ENCODE peak calls at places on chromosome 1, in four cellular contexts. O is mesendoderm, R is IMR-90, K is H9. C is an unnamed sample.

GRCh38 chr1:243346016-243346415 is 90.2 kb downstream of the SDCCAG8 start:
- DNase-seq in O (no peak), R (no peak), K (no peak), C (peak)

GRCh38 chr1:46522184-46522968 is 29.1 kb downstream of the KNCN start:
- DNase-seq in O (no peak), R (peak), K (no peak), C (no peak)

GRCh38 chr1:219639843-219640606 is 27.1 kb upstream of the ZC3H11B start:
- DNase-seq in O (no peak), R (peak), K (no peak), C (no peak)

GRCh38 chr1:165207774-165208359 is 148.6 kb downstream of the LMX1A start:
- DNase-seq in O (no peak), R (no peak), K (no peak), C (no peak)

GRCh38 chr1:112956503-112957132 is 622 bp upstream of the SLC16A1 start:
- DNase-seq in O (peak), R (no peak), K (no peak), C (no peak)

GRCh38 chr1:212667223-212668139 is 32.2 kb downstream of the BATF3 start:
- DNase-seq in O (peak), R (peak), K (peak), C (no peak)

GRCh38 chr1:73593379-73593778 is 604.6 kb downstream of the LRRIQ3 start:
- DNase-seq in O (peak), R (no peak), K (no peak), C (no peak)

GRCh38 chr1:212364985-212365384 is 49.7 kb downstream of the PACC1 start:
- DNase-seq in O (no peak), R (peak), K (no peak), C (no peak)

GRCh38 chr1:223720987-223721591 is 8.8 kb downstream of the CAPN2 start:
- DNase-seq in O (no peak), R (peak), K (no peak), C (no peak)

GRCh38 chr1:150281758-150282557 is at the start of gene CIART:
- DNase-seq in O (peak), R (peak), K (peak), C (peak)

GRCh38 chr1:38061883-38062328 is 15.3 kb upstream of the POU3F1 start:
- DNase-seq in O (no peak), R (no peak), K (no peak), C (no peak)

GRCh38 chr1:199135901-199136300 is 497.1 kb downstream of the PTPRC start:
- DNase-seq in O (no peak), R (no peak), K (no peak), C (no peak)

DNA sequence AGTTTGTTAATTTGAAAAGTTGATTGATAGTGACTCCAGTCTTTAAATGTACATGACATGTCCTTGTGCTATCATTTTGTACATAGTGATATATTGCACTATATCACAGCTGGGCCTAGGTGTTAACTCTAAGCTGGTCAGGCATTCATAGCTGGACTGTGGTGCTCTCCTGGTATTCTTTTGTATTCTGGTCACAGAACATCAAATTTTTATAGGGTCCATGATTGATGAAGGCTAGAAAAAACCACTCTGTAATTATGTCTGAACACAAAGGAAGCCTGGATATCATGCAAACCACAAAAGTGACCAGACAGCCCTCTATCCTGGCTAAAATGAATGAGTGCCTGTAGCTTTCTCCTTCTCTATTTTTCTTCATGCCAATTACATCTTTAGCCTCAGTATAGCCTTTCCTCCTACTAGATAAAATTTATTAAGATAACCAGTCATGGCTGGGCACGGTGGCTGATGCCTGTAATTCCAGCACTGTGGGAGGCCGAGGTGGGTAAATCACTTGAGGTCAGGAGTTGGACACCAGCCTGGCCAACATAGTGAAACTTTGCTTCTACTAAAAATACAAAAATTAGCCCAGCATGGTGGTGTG is 134.9 kb upstream of the B3GALT2 start:
- DNase-seq in O (no peak), R (no peak), K (no peak), C (no peak)
- H3K18ac ChIP-seq in O (peak), R (peak), K (no peak), C (no peak)

GRCh38 chr1:75733661-75734060 is 9.2 kb downstream of the ACADM start:
- DNase-seq in O (no peak), R (no peak), K (no peak), C (no peak)

GRCh38 chr1:75736016-75736415 is 11.5 kb downstream of the ACADM start:
- DNase-seq in O (no peak), R (no peak), K (no peak), C (no peak)

GRCh38 chr1:75730432-75730831 is 5.9 kb downstream of the ACADM start:
- DNase-seq in O (no peak), R (no peak), K (no peak), C (no peak)

GRCh38 chr1:75731881-75732280 is 7.4 kb downstream of the ACADM start:
- DNase-seq in O (no peak), R (peak), K (no peak), C (no peak)

GRCh38 chr1:75732703-75733102 is 8.2 kb downstream of the ACADM start:
- DNase-seq in O (no peak), R (no peak), K (no peak), C (no peak)
- H3K27ac ChIP-seq in O (no peak), R (no peak), K (no peak), C (no peak)

DNA sequence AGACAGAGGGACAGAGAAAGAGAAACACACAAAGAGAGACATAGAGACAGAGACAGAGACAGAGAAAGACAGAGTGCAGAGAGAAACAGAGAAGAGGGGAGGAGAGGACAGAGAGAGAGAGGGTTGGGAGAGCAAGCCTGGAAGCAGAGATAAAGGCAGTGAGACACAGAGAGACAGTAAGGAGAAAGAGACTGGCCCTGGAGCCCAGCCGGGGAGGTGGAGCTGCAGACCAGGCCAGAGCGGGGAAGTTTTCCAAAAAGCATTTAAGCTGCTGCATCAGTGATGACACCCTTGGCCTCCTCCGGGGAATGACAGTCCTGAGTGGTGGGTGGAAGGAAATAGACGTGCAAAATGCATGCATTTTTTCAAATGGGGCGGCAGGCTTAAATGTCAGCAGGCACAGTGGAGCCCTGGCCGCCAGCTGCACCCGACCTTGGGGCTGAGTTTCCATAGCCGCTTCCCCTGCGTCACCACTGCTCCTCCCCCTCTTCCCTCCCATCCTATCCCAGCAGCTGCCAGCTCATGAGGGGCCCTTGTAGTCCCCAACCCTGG is 95.4 kb upstream of the KLHDC7A start:
- DNase-seq in O (peak), R (no peak), K (peak), C (no peak)
- H2BK15ac ChIP-seq in O (no peak), R (no peak), K (no peak), C (no peak)

DNA sequence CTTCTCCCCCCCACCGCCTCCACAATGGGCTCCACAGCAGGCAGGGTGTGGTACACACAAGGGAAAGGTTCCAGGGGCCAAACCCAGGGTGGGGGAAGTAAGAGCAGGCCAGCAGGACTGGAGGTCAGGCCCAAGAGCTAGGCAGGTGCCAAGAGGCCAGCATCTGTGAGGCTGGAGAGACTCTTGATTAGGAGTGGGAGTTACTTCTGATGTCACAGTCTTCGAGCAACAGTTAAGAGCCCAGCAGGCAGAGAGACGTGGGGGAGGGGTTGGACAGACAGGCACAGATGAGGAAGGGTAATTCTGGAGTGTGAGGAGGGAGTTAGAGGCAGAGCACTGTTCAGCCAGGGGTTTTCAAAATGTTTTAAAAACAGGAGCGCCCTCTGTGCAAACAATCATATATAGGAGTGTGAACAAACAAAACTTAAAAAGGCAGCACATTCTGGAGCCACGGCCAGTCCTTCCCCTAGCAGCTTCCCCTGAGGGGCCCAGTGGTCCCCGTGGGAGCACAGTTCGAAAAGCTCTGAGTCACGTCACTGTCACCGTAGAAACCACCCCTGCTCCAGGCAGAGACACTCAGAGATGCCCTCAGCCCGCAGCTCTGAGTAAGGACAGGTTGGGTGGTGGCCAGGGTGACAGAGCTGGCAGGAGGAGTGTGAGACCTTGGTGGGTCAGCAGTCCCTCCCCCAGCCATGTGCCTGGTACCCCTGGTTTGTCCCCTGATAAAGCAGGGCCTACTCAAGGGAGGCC is 55.6 kb downstream of the SLC9A1 start:
- DNase-seq in O (peak), R (peak), K (no peak), C (no peak)
- H3K18ac ChIP-seq in O (no peak), R (peak), K (no peak), C (peak)

GRCh38 chr1:16017461-16018303 is at the start of gene HSPB7:
- DNase-seq in O (peak), R (peak), K (peak), C (no peak)

GRCh38 chr1:16019580-16020277 is 1.9 kb upstream of the HSPB7 start:
- DNase-seq in O (peak), R (peak), K (no peak), C (no peak)

GRCh38 chr1:16020325-16020724 is 1.5 kb upstream of the CLCNKA start:
- DNase-seq in O (no peak), R (no peak), K (no peak), C (no peak)

GRCh38 chr1:16018308-16018707 is 465 bp upstream of the HSPB7 start:
- DNase-seq in O (no peak), R (no peak), K (no peak), C (no peak)

DNA sequence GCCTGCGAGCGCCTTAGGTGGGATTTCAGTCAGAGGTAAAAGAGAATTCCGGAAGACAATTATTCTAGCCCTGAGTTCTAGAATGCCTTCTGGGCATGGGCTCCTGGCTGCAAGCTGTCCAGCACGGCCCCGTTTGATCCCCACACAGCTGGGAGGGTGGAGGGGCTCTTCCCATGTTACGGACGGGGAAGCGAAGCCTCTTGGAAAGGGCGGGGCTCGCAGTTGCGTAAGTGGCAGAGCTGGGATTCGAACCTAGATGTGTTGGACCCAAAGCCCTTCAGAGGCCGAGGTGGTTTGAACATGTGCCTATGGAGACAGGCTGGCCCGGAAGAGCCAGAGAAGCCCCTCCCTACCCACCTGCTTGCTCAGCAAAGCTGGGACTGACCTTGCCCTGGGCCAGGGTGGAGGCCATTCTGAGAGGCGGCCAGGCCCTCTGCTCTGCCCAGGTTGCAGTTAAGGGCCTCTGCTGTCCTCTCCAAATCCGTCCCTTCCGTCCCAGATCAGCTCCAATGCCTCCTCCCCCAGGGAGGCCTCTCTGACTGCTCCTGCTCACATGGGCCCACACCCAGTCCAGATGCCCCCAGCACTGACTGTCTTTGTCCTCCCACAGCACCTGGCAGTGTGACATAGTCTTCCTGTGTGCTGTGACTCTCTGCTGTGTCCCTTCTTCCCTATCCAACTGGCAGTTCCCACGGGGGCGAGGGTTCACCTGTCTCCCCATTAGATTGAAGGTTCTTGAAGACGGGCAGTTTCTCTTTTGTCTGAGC is 1.1 kb upstream of the HSPB7 start:
- DNase-seq in O (no peak), R (no peak), K (no peak), C (no peak)
- H3K27ac ChIP-seq in O (no peak), R (no peak), K (no peak), C (no peak)

DNA sequence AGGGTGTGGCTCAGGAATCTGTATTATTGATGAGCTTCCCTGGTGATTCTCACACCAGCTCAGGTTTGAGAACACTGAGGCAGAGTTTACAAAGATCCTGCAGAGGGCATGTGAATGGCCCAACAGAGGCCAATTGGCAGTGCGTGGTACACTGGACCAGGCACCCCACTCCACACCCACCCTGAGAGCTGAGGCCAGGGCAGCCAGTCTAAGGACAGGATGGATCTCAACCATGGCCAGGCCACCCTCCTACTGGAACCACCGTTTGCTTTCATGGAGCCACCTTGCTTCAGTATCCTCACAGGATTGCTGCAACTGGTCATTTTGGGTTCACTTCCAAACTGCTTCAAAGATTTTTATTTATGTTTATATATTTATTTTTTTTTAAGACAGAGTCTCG is 7.3 kb upstream of the RASSF5 start:
- DNase-seq in O (no peak), R (no peak), K (no peak), C (no peak)
- H2BK15ac ChIP-seq in O (no peak), R (no peak), K (no peak), C (no peak)

DNA sequence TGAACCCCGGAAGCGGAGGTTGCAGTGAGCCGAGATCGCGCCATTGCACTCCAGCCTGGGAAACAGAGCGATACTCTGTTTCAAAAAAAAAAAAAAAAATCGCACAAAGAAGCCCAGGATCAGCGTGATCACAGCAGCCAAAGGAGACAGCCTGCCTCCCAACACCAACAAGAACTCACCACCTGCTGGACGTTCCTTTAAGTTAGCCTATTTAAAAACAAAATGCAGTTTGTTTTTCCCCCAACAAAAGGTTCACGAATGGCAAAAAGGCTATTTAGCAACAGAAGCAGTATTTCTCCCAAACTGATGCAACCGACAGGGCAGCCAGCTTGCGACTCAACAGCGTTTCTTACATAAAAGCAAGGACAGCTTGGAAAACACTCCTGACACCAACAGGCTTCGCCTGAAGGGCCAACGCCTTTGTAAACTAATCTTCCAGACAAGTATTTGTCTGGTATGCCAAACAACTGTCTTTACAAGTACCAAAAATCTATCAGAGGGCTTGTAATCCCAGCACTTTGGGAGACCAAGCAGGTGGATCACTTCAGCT is 6.8 kb downstream of the SSU72 start:
- DNase-seq in O (peak), R (no peak), K (no peak), C (no peak)
- H3K18ac ChIP-seq in O (no peak), R (no peak), K (no peak), C (no peak)

DNA sequence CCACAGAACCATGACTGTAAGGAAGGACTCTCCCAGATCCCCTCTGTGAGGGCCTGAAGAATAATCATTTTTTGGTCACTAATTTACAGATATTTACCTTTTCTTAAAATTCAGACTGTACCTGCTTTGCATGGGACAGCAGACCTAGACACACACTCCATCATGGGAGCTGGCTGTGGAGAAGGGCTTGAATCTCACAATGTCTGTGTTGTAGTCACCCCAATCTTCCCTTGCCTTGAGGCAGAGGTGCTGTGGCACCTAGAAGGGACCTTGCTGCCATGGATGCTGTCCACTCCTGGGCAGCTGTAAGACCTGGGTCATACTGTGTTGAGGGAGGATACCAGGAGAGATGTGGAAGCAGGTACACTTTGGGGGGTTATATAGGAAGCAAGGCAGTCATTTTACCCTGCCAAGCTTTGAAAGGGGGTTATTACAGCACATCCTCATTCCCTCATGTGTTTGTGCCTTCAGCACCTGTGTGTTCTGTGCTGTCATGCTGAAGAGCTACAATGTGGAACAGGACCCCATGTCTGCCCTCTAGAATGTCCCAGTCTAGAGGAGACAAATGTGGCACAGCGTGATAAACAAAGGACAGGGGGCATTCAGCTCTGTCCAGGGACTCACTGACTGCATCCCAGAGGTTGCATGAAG is 27.1 kb downstream of the TRAF5 start:
- DNase-seq in O (no peak), R (no peak), K (no peak), C (no peak)
- H3K27ac ChIP-seq in O (no peak), R (no peak), K (no peak), C (no peak)

GRCh38 chr1:21570885-21571284 is 61.7 kb downstream of the ALPL start:
- DNase-seq in O (no peak), R (no peak), K (no peak), C (no peak)

GRCh38 chr1:21569820-21570527 is 60.8 kb downstream of the ALPL start:
- DNase-seq in O (no peak), R (no peak), K (no peak), C (no peak)

GRCh38 chr1:21572141-21572540 is 62.9 kb downstream of the ALPL start:
- DNase-seq in O (no peak), R (no peak), K (no peak), C (no peak)

GRCh38 chr1:21568809-21569385 is 59.7 kb downstream of the ALPL start:
- DNase-seq in O (no peak), R (no peak), K (no peak), C (no peak)

DNA sequence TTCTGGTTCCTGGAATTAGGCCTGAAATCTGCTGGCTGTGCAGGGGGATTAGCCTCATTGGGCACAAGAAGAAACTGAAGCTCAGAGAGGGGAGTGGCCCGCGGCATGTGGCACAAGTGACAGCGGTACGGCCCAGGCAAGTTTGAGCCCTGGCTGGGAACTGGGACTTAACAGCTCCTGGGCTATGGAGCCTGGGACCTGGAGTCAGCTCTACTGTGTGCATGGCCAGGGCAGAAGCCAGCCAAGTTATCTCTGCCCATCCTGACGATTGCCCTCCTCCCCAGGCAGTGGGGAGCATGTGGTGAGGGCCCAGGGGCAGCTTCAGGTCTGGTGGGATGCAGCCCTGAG is 61.3 kb downstream of the ALPL start:
- DNase-seq in O (no peak), R (no peak), K (no peak), C (no peak)
- H2BK15ac ChIP-seq in O (no peak), R (no peak), K (no peak), C (no peak)

GRCh38 chr1:9242338-9242969 is 7.9 kb downstream of the H6PD start:
- DNase-seq in O (no peak), R (no peak), K (no peak), C (no peak)
- H3K18ac ChIP-seq in O (no peak), R (no peak), K (no peak), C (no peak)

C was measured in neuronal stem cell.